ENCODE peak calls at places on chromosomes 5 and 9, in four cellular contexts. One of them, this sample, is unnamed.
A peak's percentile ranks its signal among the peaks of the same experiment; 100 is the strongest.

GRCh38 chr5:72256536-72256935 is 63.5 kb downstream of the MRPS27 start:
- DNase-seq in left lung: no peak
- DNase-seq in foreskin keratinocyte: no peak
- DNase-seq in left ventricle myocardium inferior: no peak
- DNase-seq in this sample: no peak

GRCh38 chr5:142399899-142400298 is 75.1 kb upstream of the SPRY4 start:
- DNase-seq in left ventricle myocardium inferior: no peak
- DNase-seq in foreskin keratinocyte: peak; percentile 43
- DNase-seq in left lung: no peak
- DNase-seq in this sample: no peak

GRCh38 chr5:177403826-177404640 is 3.6 kb upstream of the PFN3 start:
- DNase-seq in left ventricle myocardium inferior: peak; percentile 86
- DNase-seq in left lung: peak; percentile 98
- DNase-seq in foreskin keratinocyte: peak; percentile 62
- DNase-seq in this sample: peak; percentile 93

GRCh38 chr5:54302267-54302687 is 8.1 kb downstream of the ARL15 start:
- DNase-seq in left lung: no peak
- DNase-seq in foreskin keratinocyte: peak; percentile 29
- DNase-seq in left ventricle myocardium inferior: no peak
- DNase-seq in this sample: no peak

GRCh38 chr5:65892801-65893200 is 33.6 kb upstream of the ERBIN start:
- DNase-seq in foreskin keratinocyte: peak; percentile 75
- DNase-seq in left ventricle myocardium inferior: no peak
- DNase-seq in left lung: no peak
- DNase-seq in this sample: no peak

GRCh38 chr9:20512106-20512505 is 110.2 kb downstream of the MLLT3 start:
- DNase-seq in left lung: no peak
- DNase-seq in left ventricle myocardium inferior: no peak
- DNase-seq in foreskin keratinocyte: peak; percentile 60
- DNase-seq in this sample: no peak

GRCh38 chr5:6342689-6343315 is 35.5 kb downstream of the MED10 start:
- DNase-seq in left ventricle myocardium inferior: no peak
- DNase-seq in foreskin keratinocyte: no peak
- DNase-seq in left lung: no peak
- DNase-seq in this sample: no peak

GRCh38 chr9:32589083-32589713 is 16.2 kb upstream of the NDUFB6 start:
- DNase-seq in left lung: no peak
- DNase-seq in foreskin keratinocyte: peak; percentile 44
- DNase-seq in left ventricle myocardium inferior: no peak
- DNase-seq in this sample: no peak

GRCh38 chr9:122468735-122469134 is 9.0 kb downstream of the OR1J1 start:
- DNase-seq in foreskin keratinocyte: peak; percentile 24
- DNase-seq in left ventricle myocardium inferior: no peak
- DNase-seq in left lung: no peak
- DNase-seq in this sample: no peak

GRCh38 chr5:109739741-109740140 is 50.0 kb downstream of the MAN2A1 start:
- DNase-seq in foreskin keratinocyte: peak; percentile 67
- DNase-seq in left ventricle myocardium inferior: no peak
- DNase-seq in left lung: no peak
- DNase-seq in this sample: no peak

GRCh38 chr5:148651528-148651927 is 2.8 kb downstream of the HTR4 start:
- DNase-seq in left ventricle myocardium inferior: no peak
- DNase-seq in left lung: no peak
- DNase-seq in foreskin keratinocyte: no peak
- DNase-seq in this sample: no peak

GRCh38 chr9:69500925-69501324 is 171.2 kb downstream of the APBA1 start:
- DNase-seq in left ventricle myocardium inferior: no peak
- DNase-seq in foreskin keratinocyte: no peak
- DNase-seq in left lung: no peak
- DNase-seq in this sample: no peak

GRCh38 chr9:33129886-33130284 is 37.3 kb downstream of the B4GALT1 start:
- DNase-seq in foreskin keratinocyte: peak; percentile 56
- DNase-seq in left ventricle myocardium inferior: no peak
- DNase-seq in left lung: no peak
- DNase-seq in this sample: no peak

GRCh38 chr5:75337366-75338021 is 474 bp downstream of the HMGCR start:
- DNase-seq in foreskin keratinocyte: no peak
- DNase-seq in left lung: peak; percentile 90
- DNase-seq in left ventricle myocardium inferior: no peak
- DNase-seq in this sample: peak; percentile 80

GRCh38 chr5:88428633-88429032 is 160.0 kb upstream of the TMEM161B start:
- DNase-seq in left lung: no peak
- DNase-seq in left ventricle myocardium inferior: no peak
- DNase-seq in foreskin keratinocyte: no peak
- DNase-seq in this sample: no peak

GRCh38 chr5:142213077-142213476 is 104.5 kb downstream of the NDFIP1 start:
- DNase-seq in left ventricle myocardium inferior: no peak
- DNase-seq in left lung: no peak
- DNase-seq in foreskin keratinocyte: no peak
- DNase-seq in this sample: no peak

GRCh38 chr5:127442085-127442484 is 75.4 kb upstream of the PRRC1 start:
- DNase-seq in left ventricle myocardium inferior: no peak
- DNase-seq in left lung: no peak
- DNase-seq in foreskin keratinocyte: no peak
- DNase-seq in this sample: no peak

GRCh38 chr5:172641359-172642045 is 439 bp downstream of the NEURL1B start:
- DNase-seq in left lung: no peak
- DNase-seq in left ventricle myocardium inferior: peak; percentile 41
- DNase-seq in foreskin keratinocyte: no peak
- DNase-seq in this sample: peak; percentile 63

GRCh38 chr9:37746448-37747270 is 6.9 kb upstream of the TRMT10B start:
- DNase-seq in left ventricle myocardium inferior: no peak
- DNase-seq in foreskin keratinocyte: peak; percentile 36
- DNase-seq in left lung: no peak
- DNase-seq in this sample: no peak

GRCh38 chr5:154384480-154385235 is 61.1 kb upstream of the SAP30L start:
- DNase-seq in left lung: no peak
- DNase-seq in foreskin keratinocyte: no peak
- DNase-seq in left ventricle myocardium inferior: no peak
- DNase-seq in this sample: no peak

GRCh38 chr5:35012796-35013195 is 35.0 kb downstream of the AGXT2 start:
- DNase-seq in foreskin keratinocyte: no peak
- DNase-seq in left lung: no peak
- DNase-seq in left ventricle myocardium inferior: peak; percentile 61
- DNase-seq in this sample: no peak

GRCh38 chr9:133250741-133251170 is 24.2 kb downstream of the ABO start:
- DNase-seq in foreskin keratinocyte: no peak
- DNase-seq in left lung: no peak
- DNase-seq in left ventricle myocardium inferior: no peak
- DNase-seq in this sample: peak; percentile 69

GRCh38 chr5:11277323-11277722 is 516.3 kb upstream of the DAP start:
- DNase-seq in foreskin keratinocyte: no peak
- DNase-seq in left ventricle myocardium inferior: no peak
- DNase-seq in left lung: no peak
- DNase-seq in this sample: no peak

GRCh38 chr5:132763369-132764036 is 13.5 kb downstream of the SEPTIN8 start:
- DNase-seq in foreskin keratinocyte: no peak
- DNase-seq in left ventricle myocardium inferior: no peak
- DNase-seq in left lung: no peak
- DNase-seq in this sample: no peak

GRCh38 chr5:126994485-126994884 is 35.9 kb downstream of the MARCHF3 start:
- DNase-seq in left lung: no peak
- DNase-seq in foreskin keratinocyte: no peak
- DNase-seq in left ventricle myocardium inferior: no peak
- DNase-seq in this sample: no peak

GRCh38 chr9:93675336-93676150 is 99.2 kb downstream of the PHF2 start:
- DNase-seq in left ventricle myocardium inferior: peak; percentile 13
- DNase-seq in foreskin keratinocyte: no peak
- DNase-seq in left lung: peak; percentile 74
- DNase-seq in this sample: peak; percentile 55

GRCh38 chr9:9112001-9112725 is 1312.6 kb upstream of the DMAC1 start:
- DNase-seq in left ventricle myocardium inferior: no peak
- DNase-seq in foreskin keratinocyte: no peak
- DNase-seq in left lung: no peak
- DNase-seq in this sample: no peak

GRCh38 chr5:40027395-40027794 is 602.6 kb upstream of the DAB2 start:
- DNase-seq in left ventricle myocardium inferior: no peak
- DNase-seq in left lung: no peak
- DNase-seq in foreskin keratinocyte: no peak
- DNase-seq in this sample: no peak

GRCh38 chr9:122897969-122898368 is 7.2 kb downstream of the RC3H2 start:
- DNase-seq in foreskin keratinocyte: no peak
- DNase-seq in left lung: no peak
- DNase-seq in left ventricle myocardium inferior: no peak
- DNase-seq in this sample: no peak

GRCh38 chr5:69449511-69449910 is 34.6 kb downstream of the MARVELD2 start:
- DNase-seq in left ventricle myocardium inferior: no peak
- DNase-seq in left lung: no peak
- DNase-seq in foreskin keratinocyte: no peak
- DNase-seq in this sample: no peak

GRCh38 chr9:128159073-128159783 is 837 bp upstream of the BBLN start:
- DNase-seq in foreskin keratinocyte: no peak
- DNase-seq in left lung: peak; percentile 50
- DNase-seq in left ventricle myocardium inferior: no peak
- DNase-seq in this sample: no peak

GRCh38 chr5:168897387-168898122 is 318.4 kb upstream of the PANK3 start:
- DNase-seq in left lung: no peak
- DNase-seq in left ventricle myocardium inferior: no peak
- DNase-seq in foreskin keratinocyte: no peak
- DNase-seq in this sample: no peak

GRCh38 chr5:18299166-18299565 is 664.9 kb downstream of the TAF11L14 start:
- DNase-seq in left lung: no peak
- DNase-seq in left ventricle myocardium inferior: no peak
- DNase-seq in foreskin keratinocyte: no peak
- DNase-seq in this sample: no peak

GRCh38 chr9:134568116-134568515 is 73.5 kb upstream of the COL5A1 start:
- DNase-seq in foreskin keratinocyte: no peak
- DNase-seq in left lung: no peak
- DNase-seq in left ventricle myocardium inferior: no peak
- DNase-seq in this sample: peak; percentile 51

GRCh38 chr9:131992906-131993657 is 86.6 kb downstream of the MED27 start:
- DNase-seq in foreskin keratinocyte: no peak
- DNase-seq in left lung: no peak
- DNase-seq in left ventricle myocardium inferior: no peak
- DNase-seq in this sample: no peak

GRCh38 chr9:95049761-95050160 is 267.7 kb downstream of the FANCC start:
- DNase-seq in foreskin keratinocyte: no peak
- DNase-seq in left ventricle myocardium inferior: no peak
- DNase-seq in left lung: no peak
- DNase-seq in this sample: no peak

GRCh38 chr9:123353041-123353440 is 3.0 kb upstream of the CRB2 start:
- DNase-seq in left ventricle myocardium inferior: no peak
- DNase-seq in left lung: peak; percentile 47
- DNase-seq in foreskin keratinocyte: no peak
- DNase-seq in this sample: no peak

GRCh38 chr9:16039103-16039987 is 486.5 kb downstream of the CCDC171 start:
- DNase-seq in left lung: no peak
- DNase-seq in foreskin keratinocyte: no peak
- DNase-seq in left ventricle myocardium inferior: no peak
- DNase-seq in this sample: no peak

GRCh38 chr5:180640301-180640764 is 9.1 kb downstream of the FLT4 start:
- DNase-seq in foreskin keratinocyte: no peak
- DNase-seq in left ventricle myocardium inferior: peak; percentile 9
- DNase-seq in left lung: peak; percentile 51
- DNase-seq in this sample: no peak
- TF ChIP-seq CTCF in foreskin keratinocyte: no peak
- TF ChIP-seq CTCF in left ventricle myocardium inferior: no peak
- TF ChIP-seq CTCF in left lung: no peak
- TF ChIP-seq CTCF in this sample: no peak

GRCh38 chr5:138664276-138664943 is 88.8 kb upstream of the CTNNA1 start:
- DNase-seq in left ventricle myocardium inferior: no peak
- DNase-seq in left lung: peak; percentile 14
- DNase-seq in foreskin keratinocyte: peak; percentile 94
- DNase-seq in this sample: no peak
- H3K4me1 ChIP-seq in left ventricle myocardium inferior: peaks cover 70% of the 10 kb centered on the region
- H3K4me1 ChIP-seq in left lung: peaks cover 5% of the 10 kb centered on the region
- H3K4me1 ChIP-seq in foreskin keratinocyte: peaks cover 21% of the 10 kb centered on the region
- H3K4me1 ChIP-seq in this sample: peaks cover 3% of the 10 kb centered on the region

GRCh38 chr9:90772381-90772780 is 29.2 kb upstream of the SYK start:
- DNase-seq in left ventricle myocardium inferior: no peak
- DNase-seq in foreskin keratinocyte: no peak
- DNase-seq in left lung: no peak
- DNase-seq in this sample: no peak

GRCh38 chr9:90774682-90775081 is 26.9 kb upstream of the SYK start:
- DNase-seq in left ventricle myocardium inferior: no peak
- DNase-seq in left lung: no peak
- DNase-seq in foreskin keratinocyte: no peak
- DNase-seq in this sample: no peak

GRCh38 chr9:90770927-90771326 is 30.7 kb upstream of the SYK start:
- DNase-seq in foreskin keratinocyte: no peak
- DNase-seq in left ventricle myocardium inferior: no peak
- DNase-seq in left lung: no peak
- DNase-seq in this sample: no peak

GRCh38 chr9:90775657-90776056 is 26.0 kb upstream of the SYK start:
- DNase-seq in left ventricle myocardium inferior: no peak
- DNase-seq in left lung: no peak
- DNase-seq in foreskin keratinocyte: no peak
- DNase-seq in this sample: no peak

GRCh38 chr9:90773593-90773992 is 28.0 kb upstream of the SYK start:
- DNase-seq in left lung: no peak
- DNase-seq in left ventricle myocardium inferior: no peak
- DNase-seq in foreskin keratinocyte: no peak
- DNase-seq in this sample: no peak
- TF ChIP-seq CTCF in left lung: no peak
- TF ChIP-seq CTCF in left ventricle myocardium inferior: peak; percentile 42
- TF ChIP-seq CTCF in foreskin keratinocyte: peak; percentile 61
- TF ChIP-seq CTCF in this sample: peak; percentile 28

GRCh38 chr5:119271758-119272730 is 83.8 kb upstream of the TNFAIP8 start:
- DNase-seq in left ventricle myocardium inferior: no peak
- DNase-seq in foreskin keratinocyte: no peak
- DNase-seq in left lung: no peak
- DNase-seq in this sample: no peak
- H3K4me1 ChIP-seq in left ventricle myocardium inferior: peaks cover 64% of the 10 kb centered on the region
- H3K4me1 ChIP-seq in foreskin keratinocyte: peaks cover 17% of the 10 kb centered on the region
- H3K4me1 ChIP-seq in left lung: peaks cover 79% of the 10 kb centered on the region
- H3K4me1 ChIP-seq in this sample: peaks cover 39% of the 10 kb centered on the region

GRCh38 chr9:136409557-136410455 is 608 bp downstream of the ENTR1 start:
- DNase-seq in foreskin keratinocyte: peak; percentile 26
- DNase-seq in left ventricle myocardium inferior: no peak
- DNase-seq in left lung: peak; percentile 84
- DNase-seq in this sample: peak; percentile 76
- TF ChIP-seq CTCF in foreskin keratinocyte: no peak
- TF ChIP-seq CTCF in left ventricle myocardium inferior: no peak
- TF ChIP-seq CTCF in left lung: no peak
- TF ChIP-seq CTCF in this sample: no peak

GRCh38 chr9:98254236-98255063 is 999 bp downstream of the TBC1D2 start:
- DNase-seq in left ventricle myocardium inferior: no peak
- DNase-seq in left lung: no peak
- DNase-seq in foreskin keratinocyte: peak; percentile 68
- DNase-seq in this sample: no peak
- H3K4me1 ChIP-seq in left ventricle myocardium inferior: peaks cover 46% of the 10 kb centered on the region
- H3K4me1 ChIP-seq in left lung: peaks cover 63% of the 10 kb centered on the region
- H3K4me1 ChIP-seq in foreskin keratinocyte: peaks cover 19% of the 10 kb centered on the region
- H3K4me1 ChIP-seq in this sample: peaks cover 44% of the 10 kb centered on the region

DNA sequence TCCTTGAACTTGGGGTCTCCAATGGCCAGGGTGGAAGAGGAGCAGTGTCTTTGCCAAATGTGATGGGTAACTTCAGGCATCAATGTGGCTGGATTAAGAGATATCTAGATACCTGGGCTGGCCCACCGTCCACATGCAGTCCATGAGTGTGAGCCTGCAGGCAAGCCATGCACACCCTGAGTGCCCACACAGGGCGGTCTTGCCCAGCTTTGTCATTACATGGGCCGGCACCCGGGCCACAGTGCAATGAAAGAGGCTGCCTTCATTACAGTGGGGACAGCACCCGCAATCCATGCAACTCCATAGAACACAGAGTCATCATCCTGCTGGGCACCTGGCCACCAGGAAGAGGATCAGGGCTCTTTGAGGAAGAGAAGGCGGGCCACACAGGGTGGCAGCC is 263.8 kb upstream of the IRX1 start:
- DNase-seq in left lung: peak; percentile 37
- DNase-seq in foreskin keratinocyte: no peak
- DNase-seq in left ventricle myocardium inferior: no peak
- DNase-seq in this sample: no peak
- TF ChIP-seq CTCF in left lung: no peak
- TF ChIP-seq CTCF in foreskin keratinocyte: no peak
- TF ChIP-seq CTCF in left ventricle myocardium inferior: no peak
- TF ChIP-seq CTCF in this sample: no peak

This sample was measured in upper lobe of right lung.